ENCODE peak calls at places on chromosomes 6 and 20, in four cellular contexts. A is HCT116, J is K562, C is HepG2. D is an unnamed sample.

GRCh38 chr20:18094191-18094590 is 36.5 kb upstream of the OVOL2 start:
- DNase-seq in A (no peak), C (no peak), J (no peak), D (no peak)

GRCh38 chr6:106397441-106397840 is 36.9 kb downstream of the CRYBG1 start:
- DNase-seq in J (no peak), C (no peak), A (no peak), D (no peak)

GRCh38 chr20:944148-944547 is 28.0 kb upstream of the ANGPT4 start:
- DNase-seq in A (no peak), C (no peak), J (no peak), D (no peak)

GRCh38 chr20:46229478-46229877 is 78.8 kb downstream of the CDH22 start:
- DNase-seq in J (no peak), C (no peak), A (no peak), D (no peak)

GRCh38 chr20:37920270-37920669 is 17.3 kb downstream of the VSTM2L start:
- DNase-seq in C (no peak), J (no peak), A (no peak), D (no peak)

GRCh38 chr6:90109141-90109540 is 187.5 kb downstream of the BACH2 start:
- DNase-seq in J (no peak), C (no peak), A (no peak), D (no peak)

GRCh38 chr6:42428326-42429041 is 23.2 kb downstream of the TRERF1 start:
- DNase-seq in C (no peak), J (no peak), A (no peak), D (no peak)

GRCh38 chr6:41640436-41640835 is 2.2 kb downstream of the MDFI start:
- DNase-seq in A (no peak), C (no peak), J (no peak), D (no peak)

GRCh38 chr20:36362978-36363713 is 57.0 kb downstream of the DLGAP4 start:
- DNase-seq in C (no peak), J (no peak), A (no peak), D (no peak)

GRCh38 chr6:158043586-158044524 is 62.2 kb downstream of the SYNJ2 start:
- DNase-seq in C (peak; percentile 45), J (no peak), A (no peak), D (no peak)

GRCh38 chr6:106439459-106439858 is 78.9 kb downstream of the CRYBG1 start:
- DNase-seq in A (no peak), C (no peak), J (no peak), D (no peak)

GRCh38 chr20:62354031-62354808 is 12.9 kb downstream of the LAMA5 start:
- DNase-seq in J (no peak), C (no peak), A (no peak), D (no peak)

GRCh38 chr6:73248192-73248898 is 14.7 kb downstream of the KHDC1 start:
- DNase-seq in J (no peak), A (no peak), C (no peak), D (no peak)

GRCh38 chr20:46209930-46210671 is 92.0 kb downstream of the CD40 start:
- DNase-seq in A (no peak), J (no peak), C (no peak), D (no peak)

GRCh38 chr20:10636326-10636818 is 37.4 kb downstream of the JAG1 start:
- DNase-seq in J (no peak), A (no peak), C (peak; percentile 35), D (no peak)

GRCh38 chr6:109202409-109203264 is 107.3 kb downstream of the CEP57L1 start:
- DNase-seq in C (no peak), A (no peak), J (no peak), D (no peak)

DNA sequence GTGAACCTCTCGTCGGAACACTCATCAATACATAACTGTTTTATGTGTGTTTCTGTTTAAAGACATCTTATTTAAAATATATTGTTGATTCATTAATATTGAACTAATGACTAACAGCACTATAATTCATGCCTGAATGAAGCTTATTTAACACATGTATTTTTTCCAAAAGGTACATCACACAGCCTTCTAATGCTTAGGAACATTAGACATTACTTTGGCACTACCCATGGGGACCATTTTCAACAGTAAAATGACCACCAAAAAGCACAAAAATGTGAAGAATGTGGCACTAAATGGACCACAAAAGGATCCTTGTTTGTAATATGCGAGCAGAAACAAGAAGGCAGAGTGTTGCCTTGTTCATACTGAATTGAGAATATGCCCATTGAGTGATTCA is 109.2 kb downstream of the CEP57L1 start:
- DNase-seq in C (no peak), A (no peak), J (no peak), D (no peak)
- TF ChIP-seq TCF7L2 in C (no peak), A (no peak), J (no peak), D (no peak)

DNA sequence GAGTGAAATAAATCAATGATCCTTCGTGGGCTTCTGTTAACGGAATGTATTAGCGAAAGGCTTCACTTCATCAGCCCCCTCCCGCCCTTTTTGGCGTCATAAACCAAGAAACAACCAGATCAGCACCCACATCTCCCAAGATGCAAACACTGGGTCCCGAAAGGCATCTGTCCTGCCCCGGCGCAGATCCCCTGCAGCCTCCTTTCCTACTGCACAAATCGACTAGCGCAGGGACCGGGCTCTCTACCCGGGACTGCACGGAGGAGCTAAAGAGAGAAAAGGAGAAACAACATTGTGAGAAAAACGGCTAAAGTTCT is 553 bp upstream of the FAM135A start:
- DNase-seq in J (no peak), A (no peak), C (no peak), D (no peak)
- H3K27ac ChIP-seq in J (peak overlapping the region; percentile 83), A (peak overlapping the region; percentile 53), C (peak overlapping the region; percentile 72), D (peak overlapping the region; percentile 97)

GRCh38 chr20:47847882-47848485 is 62.7 kb upstream of the SULF2 start:
- DNase-seq in A (no peak), J (no peak), C (no peak), D (no peak)
- TF ChIP-seq TCF7L2 in A (no peak), J (no peak), C (no peak), D (no peak)

DNA sequence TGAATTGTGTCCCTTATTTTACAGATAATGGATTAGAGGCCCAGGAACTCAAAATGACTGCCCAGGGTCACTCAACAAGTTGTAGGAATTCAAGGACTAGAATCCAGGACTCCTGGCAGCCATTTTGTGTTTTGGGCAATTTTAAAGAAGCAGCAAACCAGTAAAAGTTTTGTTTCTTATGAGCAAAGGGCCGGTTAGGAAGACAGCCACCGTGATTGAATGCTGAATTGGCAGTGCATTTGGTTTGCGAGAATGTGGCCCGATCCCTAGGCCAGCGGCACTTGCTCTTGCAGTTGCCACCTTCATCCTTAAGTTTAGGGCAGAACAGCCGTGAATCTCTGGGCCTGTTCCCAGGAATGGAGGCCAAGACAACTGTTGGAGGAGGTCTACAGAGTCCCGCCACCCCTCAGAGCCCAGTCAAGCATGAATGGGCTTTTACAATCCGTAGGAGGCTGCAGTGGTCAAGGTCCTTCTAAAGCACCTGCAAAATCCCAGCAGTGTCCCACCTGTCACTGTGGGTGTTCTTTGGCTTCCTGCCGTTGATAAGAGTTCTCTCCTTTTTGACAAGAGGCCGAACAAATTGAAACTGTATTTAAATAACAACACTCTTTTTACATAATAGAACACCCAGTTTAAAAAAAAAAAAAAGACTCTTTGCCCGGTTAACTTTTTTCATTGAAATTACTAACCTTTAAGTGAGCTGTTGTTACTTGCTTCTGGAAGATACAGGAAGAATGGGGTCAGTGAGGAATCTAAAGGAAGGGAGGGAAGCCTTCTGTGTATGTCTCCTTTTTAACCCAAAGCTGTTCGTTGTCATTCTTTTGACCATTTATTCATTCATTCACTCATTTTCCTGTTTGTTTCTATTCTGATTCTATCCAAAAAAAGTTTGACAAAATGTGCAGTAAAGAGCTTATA is 68.7 kb downstream of the PHACTR2 start:
- DNase-seq in C (peak; percentile 49), J (no peak), A (no peak), D (no peak)
- H3K27ac ChIP-seq in C (peak overlapping the region; percentile 98), J (no peak overlapping the region), A (no peak overlapping the region), D (peak overlapping the region; percentile 99)

D was measured in Panc1.